ENCODE peak calls at places on chromosome 4, in four cellular contexts. B, D, K and S are unnamed samples.

GRCh38 chr4:170243662-170244288 is 154.0 kb upstream of the AADAT start:
- DNase-seq in B (no peak), D (no peak), K (no peak), S (peak; percentile 85)

GRCh38 chr4:73281982-73282381 is 23.4 kb upstream of the ANKRD17 start:
- DNase-seq in B (no peak), D (no peak), K (no peak), S (no peak)

GRCh38 chr4:47744253-47744652 is 93.6 kb downstream of the CORIN start:
- DNase-seq in B (no peak), D (peak; percentile 71), K (no peak), S (peak; percentile 5)

GRCh38 chr4:140721088-140721421 is 35.1 kb downstream of the TBC1D9 start:
- DNase-seq in B (no peak), D (peak; percentile 32), K (no peak), S (no peak)

GRCh38 chr4:188534917-188535316 is 395.7 kb downstream of the TRIML1 start:
- DNase-seq in B (peak; percentile 77), D (no peak), K (no peak), S (no peak)

GRCh38 chr4:99998062-99998880 is 48.2 kb upstream of the H2AZ1 start:
- DNase-seq in B (peak; percentile 9), D (peak; percentile 56), K (peak; percentile 27), S (peak; percentile 67)

GRCh38 chr4:8079031-8079885 is 79.4 kb downstream of the ABLIM2 start:
- DNase-seq in B (no peak), D (no peak), K (peak; percentile 77), S (no peak)

GRCh38 chr4:155948541-155948940 is 5.1 kb downstream of the CTSO start:
- DNase-seq in B (no peak), D (no peak), K (no peak), S (no peak)

GRCh38 chr4:51884606-51885005 is 41.7 kb downstream of the DCUN1D4 start:
- DNase-seq in B (no peak), D (no peak), K (no peak), S (no peak)

GRCh38 chr4:87240341-87240740 is 19.9 kb upstream of the KLHL8 start:
- DNase-seq in B (no peak), D (no peak), K (no peak), S (no peak)

GRCh38 chr4:35447474-35447873 is 796.8 kb downstream of the ARAP2 start:
- DNase-seq in B (no peak), D (no peak), K (no peak), S (no peak)

GRCh38 chr4:168309781-168310180 is 8.8 kb downstream of the DDX60 start:
- DNase-seq in B (no peak), D (no peak), K (peak; percentile 30), S (no peak)

GRCh38 chr4:31041385-31041784 is 321.2 kb downstream of the PCDH7 start:
- DNase-seq in B (no peak), D (no peak), K (no peak), S (no peak)

GRCh38 chr4:185534850-185535761 is at the start of gene PDLIM3:
- DNase-seq in B (peak; percentile 27), D (peak; percentile 77), K (peak; percentile 89), S (peak; percentile 15)

GRCh38 chr4:139768913-139769312 is 103.3 kb downstream of the MGST2 start:
- DNase-seq in B (peak; percentile 36), D (no peak), K (no peak), S (no peak)

GRCh38 chr4:121791481-121791880 is 9.6 kb upstream of the EXOSC9 start:
- DNase-seq in B (no peak), D (no peak), K (no peak), S (peak; percentile 35)

GRCh38 chr4:24179201-24179840 is 289.5 kb upstream of the PPARGC1A start:
- DNase-seq in B (no peak), D (peak; percentile 80), K (no peak), S (no peak)

GRCh38 chr4:172842759-172843158 is 325.9 kb upstream of the GALNT7 start:
- DNase-seq in B (no peak), D (no peak), K (no peak), S (no peak)

GRCh38 chr4:185591679-185592141 is 56.4 kb upstream of the PDLIM3 start:
- DNase-seq in B (peak; percentile 75), D (peak; percentile 29), K (no peak), S (peak; percentile 54)

GRCh38 chr4:8737601-8738279 is 133.9 kb downstream of the HMX1 start:
- DNase-seq in B (no peak), D (no peak), K (peak; percentile 8), S (no peak)

GRCh38 chr4:102620697-102621497 is 119.7 kb downstream of the NFKB1 start:
- DNase-seq in B (peak; percentile 92), D (peak; percentile 76), K (peak; percentile 33), S (peak; percentile 71)

GRCh38 chr4:76694056-76694455 is 203.9 kb downstream of the SOWAHB start:
- DNase-seq in B (no peak), D (no peak), K (no peak), S (no peak)

GRCh38 chr4:76699911-76700310 is 198.0 kb downstream of the SOWAHB start:
- DNase-seq in B (no peak), D (no peak), K (no peak), S (no peak)

GRCh38 chr4:76698141-76698540 is 199.8 kb downstream of the SOWAHB start:
- DNase-seq in B (no peak), D (no peak), K (no peak), S (no peak)

GRCh38 chr4:76696109-76696508 is 201.8 kb downstream of the SOWAHB start:
- DNase-seq in B (peak; percentile 28), D (no peak), K (no peak), S (no peak)

DNA sequence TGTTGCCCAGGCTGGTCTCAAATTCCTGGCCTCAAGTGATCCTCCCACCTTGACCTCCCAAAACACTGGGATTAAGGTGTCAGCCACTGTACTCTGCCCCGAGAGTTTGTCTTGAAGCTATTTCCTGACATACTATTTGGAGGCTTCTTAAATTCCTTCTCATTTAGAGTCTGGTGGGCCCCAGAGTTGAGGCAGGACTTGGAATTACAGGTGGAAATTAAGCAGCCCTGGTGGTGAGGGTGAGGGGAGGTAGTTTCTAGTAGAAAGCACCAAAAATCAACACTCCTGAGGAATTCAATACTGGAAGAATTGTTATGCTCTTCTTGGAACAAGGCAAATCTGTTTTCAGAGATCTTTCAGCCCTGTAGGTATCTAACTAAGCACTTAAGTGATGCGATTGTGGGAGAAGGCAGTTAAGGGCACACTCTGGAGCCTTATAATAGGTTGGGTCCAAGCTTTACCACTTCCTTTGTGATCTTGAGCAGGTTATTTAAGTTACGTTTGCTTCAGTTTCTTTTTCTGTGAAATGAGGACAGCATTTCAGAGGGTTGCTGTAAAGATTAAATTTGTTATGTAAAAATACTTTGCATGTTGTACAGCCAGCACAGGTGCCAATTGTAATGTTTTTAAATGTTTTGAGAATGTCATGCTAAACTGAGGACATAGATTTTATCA is 200.7 kb downstream of the SOWAHB start:
- DNase-seq in B (no peak), D (peak; percentile 90), K (no peak), S (no peak)
- H3K79me2 ChIP-seq in B (no peaks in the 10 kb centered on the region), D (peaks cover 90% of the 10 kb centered on the region), K (peaks cover 100% of the 10 kb centered on the region), S (peaks cover 96% of the 10 kb centered on the region)

DNA sequence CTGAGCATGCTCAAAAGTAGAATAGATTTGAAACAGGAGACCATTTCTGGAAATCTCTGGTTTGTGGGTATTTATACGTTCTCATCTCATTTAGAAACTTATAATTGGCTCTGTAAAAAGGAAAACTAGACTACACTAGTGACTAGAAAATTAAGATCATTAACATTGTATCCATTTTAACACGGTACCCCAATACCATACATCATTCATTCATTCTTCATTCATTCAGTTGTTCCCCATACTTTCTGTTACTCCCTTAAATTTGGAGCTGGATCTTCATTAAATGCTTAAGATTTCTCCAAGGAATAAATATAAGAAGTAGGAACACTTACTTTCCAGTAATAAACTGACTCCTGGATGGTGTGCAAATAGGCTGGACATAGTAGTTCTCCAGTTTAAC is 1.3 kb downstream of the ARSJ start:
- DNase-seq in B (no peak), D (no peak), K (no peak), S (no peak)
- H2AFZ ChIP-seq in B (no peak overlapping the region), D (no peak overlapping the region), K (no peak overlapping the region), S (peak overlapping the region; percentile 88)

GRCh38 chr4:1307951-1308735 is 18.5 kb downstream of the MAEA start:
- DNase-seq in B (no peak), D (no peak), K (no peak), S (no peak)
- H3K79me2 ChIP-seq in B (peaks cover 82% of the 10 kb centered on the region), D (peaks cover 90% of the 10 kb centered on the region), K (peaks cover 99% of the 10 kb centered on the region), S (peaks cover 100% of the 10 kb centered on the region)

DNA sequence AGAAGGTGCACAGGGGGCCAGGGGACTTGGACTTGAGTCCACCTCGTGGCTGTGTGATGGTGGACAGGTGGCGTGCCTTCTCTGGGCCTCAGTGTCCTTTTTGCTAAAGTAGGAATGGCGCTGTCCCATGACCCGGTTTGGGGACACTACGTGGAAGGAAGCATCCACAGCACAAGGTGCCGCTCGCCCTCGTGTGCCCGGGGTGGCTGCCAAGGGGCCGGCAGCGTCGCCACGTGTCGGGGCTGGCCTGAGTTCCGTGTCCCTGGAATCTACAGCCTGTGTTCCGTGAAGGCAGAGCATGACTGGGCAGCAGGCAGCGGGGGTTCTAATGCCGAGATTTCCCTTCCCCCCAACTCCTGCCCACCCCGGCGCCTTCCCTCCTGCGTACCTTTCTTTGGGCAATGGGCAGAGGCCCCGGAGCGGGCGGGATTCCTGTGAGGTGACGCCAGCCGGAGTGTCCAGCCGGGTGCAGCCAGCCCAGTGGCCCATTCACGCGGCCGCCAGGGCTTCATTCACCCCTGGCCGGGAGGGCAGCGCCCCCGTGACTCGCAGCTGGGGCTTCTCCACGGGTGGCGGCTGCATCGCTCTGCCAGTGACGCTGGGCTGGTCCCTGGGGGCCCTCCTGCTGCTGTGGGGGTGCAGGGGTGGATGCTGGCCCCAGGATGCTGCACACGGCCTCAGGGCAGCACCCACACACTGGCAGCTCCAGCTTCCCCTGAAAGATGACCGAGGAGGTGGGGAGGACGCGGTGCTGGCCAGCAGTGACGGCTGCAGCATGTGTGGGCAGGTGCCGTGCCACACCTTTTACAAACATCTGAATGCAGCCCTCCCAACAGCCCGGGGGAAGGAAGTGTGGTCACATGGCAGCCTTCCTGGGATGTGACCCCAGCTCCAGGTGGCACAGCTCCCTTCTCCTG is 21.2 kb downstream of the DOK7 start:
- DNase-seq in B (peak; percentile 12), D (no peak), K (peak; percentile 70), S (peak; percentile 87)
- H2AFZ ChIP-seq in B (no peak overlapping the region), D (no peak overlapping the region), K (no peak overlapping the region), S (peak overlapping the region; percentile 71)

DNA sequence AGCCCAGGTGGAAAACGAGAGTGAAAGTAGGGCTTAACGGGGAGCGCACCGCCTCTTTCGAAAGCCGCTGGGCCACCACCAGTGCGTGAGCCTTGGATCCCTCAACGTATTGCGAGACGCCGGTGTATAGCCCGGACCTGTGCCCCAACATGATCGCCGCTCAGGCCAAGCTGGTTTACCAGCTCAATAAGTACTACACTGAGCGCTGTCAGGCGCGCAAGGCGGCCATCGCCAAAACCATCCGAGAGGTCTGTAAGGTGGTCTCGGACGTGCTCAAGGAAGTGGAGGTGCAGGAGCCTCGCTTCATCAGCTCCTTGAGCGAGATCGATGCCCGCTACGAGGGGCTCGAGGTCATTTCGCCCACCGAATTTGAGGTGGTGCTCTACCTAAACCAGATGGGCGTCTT is 933 bp downstream of the MAB21L2 start:
- DNase-seq in B (no peak), D (no peak), K (peak; percentile 48), S (no peak)
- H3K79me2 ChIP-seq in B (no peaks in the 10 kb centered on the region), D (no peaks in the 10 kb centered on the region), K (peaks cover 24% of the 10 kb centered on the region), S (no peaks in the 10 kb centered on the region)